ENCODE peak calls at places on chromosomes 12 and 14, in five cellular contexts. One of them, this sample, is unnamed.

GRCh38 chr12:123106640-123107359 is 44.1 kb downstream of the PITPNM2 start:
- DNase-seq in GM23338: no peak
- DNase-seq in BE2C: no peak
- DNase-seq in IMR-90: no peak
- DNase-seq in dorsolateral prefrontal cortex: no peak
- DNase-seq in this sample: no peak

GRCh38 chr14:96698846-96699543 is 98.2 kb upstream of the VRK1 start:
- DNase-seq in GM23338: no peak
- DNase-seq in BE2C: no peak
- DNase-seq in IMR-90: no peak
- DNase-seq in dorsolateral prefrontal cortex: no peak
- DNase-seq in this sample: no peak

GRCh38 chr14:69755784-69756183 is 11.2 kb upstream of the SRSF5 start:
- DNase-seq in GM23338: no peak
- DNase-seq in BE2C: no peak
- DNase-seq in IMR-90: no peak
- DNase-seq in dorsolateral prefrontal cortex: no peak
- DNase-seq in this sample: no peak

GRCh38 chr12:86914716-86915115 is 658.5 kb upstream of the MGAT4C start:
- DNase-seq in GM23338: peak; percentile 67
- DNase-seq in BE2C: peak; percentile 30
- DNase-seq in IMR-90: peak; percentile 58
- DNase-seq in dorsolateral prefrontal cortex: no peak
- DNase-seq in this sample: peak; percentile 71

GRCh38 chr14:71803539-71804260 is 128.5 kb upstream of the RGS6 start:
- DNase-seq in GM23338: no peak
- DNase-seq in BE2C: no peak
- DNase-seq in IMR-90: peak; percentile 68
- DNase-seq in dorsolateral prefrontal cortex: no peak
- DNase-seq in this sample: peak; percentile 74

GRCh38 chr12:94589591-94590001 is 60.8 kb downstream of the TMCC3 start:
- DNase-seq in GM23338: no peak
- DNase-seq in BE2C: no peak
- DNase-seq in IMR-90: no peak
- DNase-seq in dorsolateral prefrontal cortex: no peak
- DNase-seq in this sample: peak; percentile 88

GRCh38 chr12:90058721-90059120 is 350.1 kb upstream of the ATP2B1 start:
- DNase-seq in GM23338: no peak
- DNase-seq in BE2C: no peak
- DNase-seq in IMR-90: peak; percentile 93
- DNase-seq in dorsolateral prefrontal cortex: no peak
- DNase-seq in this sample: peak; percentile 47

GRCh38 chr14:95318870-95319311 is 817 bp downstream of the CLMN start:
- DNase-seq in GM23338: peak; percentile 62
- DNase-seq in BE2C: no peak
- DNase-seq in IMR-90: no peak
- DNase-seq in dorsolateral prefrontal cortex: no peak
- DNase-seq in this sample: no peak

GRCh38 chr12:124477109-124477915 is 90.1 kb downstream of the NCOR2 start:
- DNase-seq in GM23338: no peak
- DNase-seq in BE2C: no peak
- DNase-seq in IMR-90: no peak
- DNase-seq in dorsolateral prefrontal cortex: no peak
- DNase-seq in this sample: no peak

GRCh38 chr12:81296556-81297305 is 218.9 kb downstream of the ACSS3 start:
- DNase-seq in GM23338: no peak
- DNase-seq in BE2C: peak; percentile 7
- DNase-seq in IMR-90: peak; percentile 30
- DNase-seq in dorsolateral prefrontal cortex: no peak
- DNase-seq in this sample: peak; percentile 43

GRCh38 chr14:36356862-36357261 is 36.4 kb upstream of the MBIP start:
- DNase-seq in GM23338: no peak
- DNase-seq in BE2C: no peak
- DNase-seq in IMR-90: no peak
- DNase-seq in dorsolateral prefrontal cortex: no peak
- DNase-seq in this sample: no peak

GRCh38 chr12:90543393-90543792 is 411.6 kb downstream of the CCER1 start:
- DNase-seq in GM23338: peak; percentile 3
- DNase-seq in BE2C: no peak
- DNase-seq in IMR-90: peak; percentile 44
- DNase-seq in dorsolateral prefrontal cortex: no peak
- DNase-seq in this sample: peak; percentile 2

GRCh38 chr12:31021809-31022492 is 51.7 kb upstream of the DDX11 start:
- DNase-seq in GM23338: no peak
- DNase-seq in BE2C: no peak
- DNase-seq in IMR-90: no peak
- DNase-seq in dorsolateral prefrontal cortex: no peak
- DNase-seq in this sample: peak; percentile 10

GRCh38 chr14:94648801-94649200 is 36.6 kb downstream of the SERPINA3 start:
- DNase-seq in GM23338: no peak
- DNase-seq in BE2C: no peak
- DNase-seq in IMR-90: no peak
- DNase-seq in dorsolateral prefrontal cortex: no peak
- DNase-seq in this sample: no peak

GRCh38 chr12:123479442-123480180 is 21.7 kb downstream of the SNRNP35 start:
- DNase-seq in GM23338: no peak
- DNase-seq in BE2C: no peak
- DNase-seq in IMR-90: no peak
- DNase-seq in dorsolateral prefrontal cortex: peak; percentile 96
- DNase-seq in this sample: no peak

GRCh38 chr12:118360785-118361404 is 11.8 kb downstream of the TAOK3 start:
- DNase-seq in GM23338: no peak
- DNase-seq in BE2C: no peak
- DNase-seq in IMR-90: peak; percentile 80
- DNase-seq in dorsolateral prefrontal cortex: no peak
- DNase-seq in this sample: peak; percentile 73

GRCh38 chr12:6830286-6830892 is 2.2 kb downstream of the P3H3 start:
- DNase-seq in GM23338: no peak
- DNase-seq in BE2C: no peak
- DNase-seq in IMR-90: no peak
- DNase-seq in dorsolateral prefrontal cortex: no peak
- DNase-seq in this sample: no peak

GRCh38 chr14:95125156-95125555 is 32.2 kb downstream of the DICER1 start:
- DNase-seq in GM23338: peak; percentile 43
- DNase-seq in BE2C: no peak
- DNase-seq in IMR-90: no peak
- DNase-seq in dorsolateral prefrontal cortex: no peak
- DNase-seq in this sample: no peak

GRCh38 chr14:101235042-101235871 is 326.0 kb upstream of the DIO3 start:
- DNase-seq in GM23338: peak; percentile 77
- DNase-seq in BE2C: peak; percentile 90
- DNase-seq in IMR-90: peak; percentile 32
- DNase-seq in dorsolateral prefrontal cortex: no peak
- DNase-seq in this sample: peak; percentile 14

GRCh38 chr12:59085680-59086079 is 165.4 kb upstream of the LRIG3 start:
- DNase-seq in GM23338: no peak
- DNase-seq in BE2C: no peak
- DNase-seq in IMR-90: no peak
- DNase-seq in dorsolateral prefrontal cortex: no peak
- DNase-seq in this sample: no peak

GRCh38 chr14:91919814-91920213 is 27.7 kb downstream of the FBLN5 start:
- DNase-seq in GM23338: no peak
- DNase-seq in BE2C: no peak
- DNase-seq in IMR-90: peak; percentile 63
- DNase-seq in dorsolateral prefrontal cortex: no peak
- DNase-seq in this sample: no peak

GRCh38 chr12:19978193-19978592 is 390.1 kb upstream of the PDE3A start:
- DNase-seq in GM23338: no peak
- DNase-seq in BE2C: no peak
- DNase-seq in IMR-90: peak; percentile 97
- DNase-seq in dorsolateral prefrontal cortex: no peak
- DNase-seq in this sample: no peak

GRCh38 chr14:72462041-72462440 is 431.9 kb downstream of the DPF3 start:
- DNase-seq in GM23338: no peak
- DNase-seq in BE2C: no peak
- DNase-seq in IMR-90: no peak
- DNase-seq in dorsolateral prefrontal cortex: no peak
- DNase-seq in this sample: no peak

GRCh38 chr12:104352106-104352713 is 48.7 kb downstream of the EID3 start:
- DNase-seq in GM23338: no peak
- DNase-seq in BE2C: no peak
- DNase-seq in IMR-90: peak; percentile 64
- DNase-seq in dorsolateral prefrontal cortex: no peak
- DNase-seq in this sample: no peak

GRCh38 chr12:24534632-24535031 is 414.3 kb downstream of the BCAT1 start:
- DNase-seq in GM23338: peak; percentile 49
- DNase-seq in BE2C: no peak
- DNase-seq in IMR-90: no peak
- DNase-seq in dorsolateral prefrontal cortex: no peak
- DNase-seq in this sample: no peak

GRCh38 chr12:130322263-130322662 is 15.4 kb upstream of the PIWIL1 start:
- DNase-seq in GM23338: no peak
- DNase-seq in BE2C: no peak
- DNase-seq in IMR-90: no peak
- DNase-seq in dorsolateral prefrontal cortex: no peak
- DNase-seq in this sample: no peak

GRCh38 chr12:6825398-6826124 is 2.6 kb upstream of the P3H3 start:
- DNase-seq in GM23338: peak; percentile 91
- DNase-seq in BE2C: peak; percentile 89
- DNase-seq in IMR-90: peak; percentile 84
- DNase-seq in dorsolateral prefrontal cortex: peak; percentile 81
- DNase-seq in this sample: peak; percentile 81

GRCh38 chr12:77120156-77120555 is 54.8 kb upstream of the E2F7 start:
- DNase-seq in GM23338: no peak
- DNase-seq in BE2C: no peak
- DNase-seq in IMR-90: peak; percentile 79
- DNase-seq in dorsolateral prefrontal cortex: no peak
- DNase-seq in this sample: peak; percentile 50

GRCh38 chr14:103731916-103732867 is 16.6 kb downstream of the ZFYVE21 start:
- DNase-seq in GM23338: no peak
- DNase-seq in BE2C: no peak
- DNase-seq in IMR-90: no peak
- DNase-seq in dorsolateral prefrontal cortex: no peak
- DNase-seq in this sample: no peak

GRCh38 chr14:103731481-103731880 is 15.9 kb downstream of the ZFYVE21 start:
- DNase-seq in GM23338: no peak
- DNase-seq in BE2C: no peak
- DNase-seq in IMR-90: no peak
- DNase-seq in dorsolateral prefrontal cortex: no peak
- DNase-seq in this sample: no peak

GRCh38 chr14:103728721-103729120 is 13.1 kb downstream of the ZFYVE21 start:
- DNase-seq in GM23338: no peak
- DNase-seq in BE2C: no peak
- DNase-seq in IMR-90: no peak
- DNase-seq in dorsolateral prefrontal cortex: no peak
- DNase-seq in this sample: no peak

GRCh38 chr14:103729496-103730448 is 14.2 kb downstream of the ZFYVE21 start:
- DNase-seq in GM23338: no peak
- DNase-seq in BE2C: no peak
- DNase-seq in IMR-90: no peak
- DNase-seq in dorsolateral prefrontal cortex: no peak
- DNase-seq in this sample: no peak

GRCh38 chr14:103730490-103731035 is 15.0 kb downstream of the ZFYVE21 start:
- DNase-seq in GM23338: no peak
- DNase-seq in BE2C: peak; percentile 45
- DNase-seq in IMR-90: no peak
- DNase-seq in dorsolateral prefrontal cortex: no peak
- DNase-seq in this sample: no peak
- TF ChIP-seq CTCF in GM23338: peak; percentile 28
- TF ChIP-seq CTCF in BE2C: peak; percentile 39
- TF ChIP-seq CTCF in IMR-90: no peak
- TF ChIP-seq CTCF in dorsolateral prefrontal cortex: no peak
- TF ChIP-seq CTCF in this sample: peak; percentile 9

DNA sequence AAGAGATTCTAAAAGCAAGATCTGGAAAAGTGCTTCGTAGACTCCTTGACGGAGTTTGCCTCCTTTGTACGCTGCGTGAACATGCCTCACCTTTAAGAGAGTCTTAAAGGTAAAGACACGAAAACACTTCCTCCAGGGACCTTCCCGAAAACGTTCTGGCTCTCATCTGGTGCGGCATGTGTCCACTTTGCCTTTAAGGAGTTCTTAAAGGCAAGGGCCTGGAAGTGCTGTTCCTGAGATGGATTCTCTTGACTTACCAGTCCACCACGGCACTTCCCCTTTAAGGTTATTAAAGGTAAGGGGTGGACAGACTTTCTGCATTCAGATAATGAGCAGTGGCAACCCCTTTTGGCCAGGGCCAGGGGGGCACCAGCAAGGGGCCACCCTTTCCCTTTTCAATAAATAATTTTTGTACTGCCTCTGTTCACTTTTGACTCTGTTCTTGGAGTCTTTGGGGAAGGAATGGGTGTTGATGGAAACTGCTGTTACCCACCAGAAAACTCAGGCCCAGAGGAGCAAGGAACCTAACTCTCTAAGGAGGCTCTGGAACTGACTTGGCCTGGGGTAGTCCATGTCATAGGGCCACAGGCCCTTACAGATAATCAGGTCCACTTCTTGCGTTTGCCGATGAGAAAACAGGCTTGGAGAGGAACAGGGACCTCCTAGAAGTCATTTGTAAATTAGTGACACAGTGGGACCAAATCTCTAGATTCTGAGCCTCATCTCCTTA is 4.4 kb downstream of the REM2 start:
- DNase-seq in GM23338: peak; percentile 95
- DNase-seq in BE2C: no peak
- DNase-seq in IMR-90: peak; percentile 75
- DNase-seq in dorsolateral prefrontal cortex: no peak
- DNase-seq in this sample: peak; percentile 96
- H3K4me3 ChIP-seq in GM23338: peak overlapping the region; percentile 67
- H3K4me3 ChIP-seq in BE2C: peak overlapping the region; percentile 65
- H3K4me3 ChIP-seq in IMR-90: peak overlapping the region; percentile 47
- H3K4me3 ChIP-seq in dorsolateral prefrontal cortex: peak overlapping the region; percentile 26
- H3K4me3 ChIP-seq in this sample: peak overlapping the region; percentile 62

DNA sequence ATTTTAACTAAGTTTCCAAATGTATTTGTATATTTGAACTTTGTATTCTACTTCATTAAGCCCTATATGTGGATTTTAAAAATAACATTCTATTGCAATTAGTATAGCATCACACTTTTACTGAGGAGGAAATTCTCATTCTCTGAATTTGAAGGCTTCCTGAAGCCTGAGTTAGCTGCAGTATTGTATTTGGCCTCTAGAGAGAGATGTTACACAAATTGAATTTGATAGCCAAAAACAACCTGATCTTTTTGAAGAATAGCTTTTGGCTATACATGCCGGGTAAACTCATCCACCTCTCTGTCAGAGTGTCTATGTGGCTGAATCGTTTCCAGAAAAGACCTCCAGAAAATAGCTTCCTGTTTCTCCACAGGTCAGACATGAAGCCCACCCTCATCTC is 316.5 kb upstream of the OR4E1 start:
- DNase-seq in GM23338: peak; percentile 50
- DNase-seq in BE2C: no peak
- DNase-seq in IMR-90: no peak
- DNase-seq in dorsolateral prefrontal cortex: no peak
- DNase-seq in this sample: no peak
- TF ChIP-seq CTCF in GM23338: peak; percentile 49
- TF ChIP-seq CTCF in BE2C: peak; percentile 44
- TF ChIP-seq CTCF in IMR-90: peak; percentile 28
- TF ChIP-seq CTCF in dorsolateral prefrontal cortex: peak; percentile 31
- TF ChIP-seq CTCF in this sample: peak; percentile 56

DNA sequence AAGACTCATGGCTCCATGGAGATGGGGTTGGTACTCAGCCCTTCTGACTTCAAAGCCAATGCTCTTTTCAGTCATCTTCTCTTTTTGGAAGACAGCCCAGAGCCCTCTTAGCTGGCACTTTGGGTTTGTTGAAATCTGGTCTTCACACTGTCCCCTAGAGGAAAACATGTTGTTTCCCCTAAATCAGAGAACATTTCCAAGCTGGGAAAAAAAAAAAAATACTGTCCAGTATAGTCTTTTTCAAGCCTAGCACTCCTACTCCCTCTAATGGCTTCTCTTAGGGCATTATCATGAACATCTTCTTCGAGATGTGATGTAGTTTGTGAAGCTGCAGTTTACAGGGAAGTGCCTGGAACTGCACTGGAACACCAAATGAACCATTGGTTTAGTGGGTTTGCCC is 3.0 kb upstream of the ZC3H14 start:
- DNase-seq in GM23338: peak; percentile 43
- DNase-seq in BE2C: no peak
- DNase-seq in IMR-90: peak; percentile 72
- DNase-seq in dorsolateral prefrontal cortex: no peak
- DNase-seq in this sample: peak; percentile 36
- H3K4me3 ChIP-seq in GM23338: no peak overlapping the region
- H3K4me3 ChIP-seq in BE2C: no peak overlapping the region
- H3K4me3 ChIP-seq in IMR-90: no peak overlapping the region
- H3K4me3 ChIP-seq in dorsolateral prefrontal cortex: no peak overlapping the region
- H3K4me3 ChIP-seq in this sample: no peak overlapping the region